ENCODE peak calls at places on chromosomes 2 and 18, in ten cellular contexts. W, H, R, F, M, Q, N, A, E and O are unnamed samples.

GRCh38 chr2:181395871-181396574 is 61.2 kb upstream of the ITGA4 start:
- DNase-seq in E (no peak), F (no peak), R (no peak), M (no peak), Q (no peak), A (no peak), W (no peak), N (no peak), H (no peak), O (no peak)

GRCh38 chr2:138994502-138994901 is 214.3 kb upstream of the NXPH2 start:
- DNase-seq in W (no peak), N (no peak), Q (no peak), F (no peak), R (no peak), A (no peak), E (no peak), H (no peak), M (no peak), O (no peak)

GRCh38 chr2:216601632-216602409 is 31.4 kb upstream of the IGFBP2 start:
- DNase-seq in N (no peak), E (no peak), A (no peak), F (no peak), W (no peak), R (no peak), M (no peak), H (no peak), Q (no peak), O (no peak)

GRCh38 chr2:241270531-241270930 is 44.9 kb downstream of the HDLBP start:
- DNase-seq in A (no peak), N (peak; percentile 51), F (no peak), W (no peak), M (no peak), H (no peak), R (no peak), Q (no peak), E (no peak), O (no peak)

GRCh38 chr2:48292429-48292828 is 237.5 kb upstream of the STON1 start:
- DNase-seq in H (no peak), N (no peak), A (no peak), R (no peak), M (no peak), E (no peak), Q (no peak), F (no peak), W (no peak), O (no peak)

GRCh38 chr2:191103793-191104192 is 47.0 kb downstream of the STAT4 start:
- DNase-seq in M (no peak), F (no peak), E (no peak), Q (no peak), A (no peak), W (no peak), N (no peak), R (no peak), H (no peak), O (no peak)

GRCh38 chr2:42052702-42053481 is 5.1 kb downstream of the PKDCC start:
- DNase-seq in E (no peak), H (peak; percentile 84), R (no peak), Q (no peak), F (peak; percentile 67), W (no peak), A (peak; percentile 45), N (no peak), M (no peak), O (no peak)

GRCh38 chr18:72091369-72091768 is 452.8 kb downstream of the CBLN2 start:
- DNase-seq in W (no peak), A (no peak), F (no peak), E (no peak), H (no peak), Q (no peak), N (no peak), R (no peak), M (no peak), O (no peak)

GRCh38 chr18:74965682-74966081 is 243.3 kb downstream of the PTGR3 start:
- DNase-seq in A (no peak), N (no peak), H (no peak), W (no peak), R (no peak), F (no peak), M (no peak), Q (no peak), E (no peak), O (no peak)

GRCh38 chr18:74963820-74964446 is 245.0 kb downstream of the PTGR3 start:
- DNase-seq in Q (peak; percentile 21), M (peak; percentile 43), N (no peak), W (no peak), A (peak; percentile 55), R (no peak), E (peak; percentile 18), F (peak; percentile 56), H (peak; percentile 65), O (no peak)
- TF ChIP-seq CTCF in Q (no peak), M (peak; percentile 60), N (peak; percentile 60), W (peak; percentile 49), A (peak; percentile 69), R (peak; percentile 14), E (peak; percentile 40), F (peak; percentile 51), H (peak; percentile 52), O (no peak)

GRCh38 chr2:172454404-172455120 is 27.2 kb downstream of the ITGA6 start:
- DNase-seq in F (no peak), W (no peak), A (no peak), N (no peak), E (no peak), M (no peak), R (no peak), Q (no peak), H (no peak), O (no peak)

GRCh38 chr2:172457606-172458005 is 30.2 kb downstream of the ITGA6 start:
- DNase-seq in H (no peak), E (no peak), F (peak; percentile 47), Q (no peak), R (no peak), A (no peak), W (no peak), N (no peak), M (no peak), O (no peak)

GRCh38 chr2:172458561-172459124 is 31.3 kb downstream of the ITGA6 start:
- DNase-seq in F (no peak), Q (no peak), M (no peak), E (no peak), R (no peak), W (no peak), H (no peak), N (no peak), A (no peak), O (no peak)

GRCh38 chr2:172455121-172455515 is 27.7 kb downstream of the ITGA6 start:
- DNase-seq in Q (no peak), R (no peak), M (peak; percentile 22), N (no peak), F (no peak), A (no peak), E (no peak), W (no peak), H (no peak), O (no peak)

DNA sequence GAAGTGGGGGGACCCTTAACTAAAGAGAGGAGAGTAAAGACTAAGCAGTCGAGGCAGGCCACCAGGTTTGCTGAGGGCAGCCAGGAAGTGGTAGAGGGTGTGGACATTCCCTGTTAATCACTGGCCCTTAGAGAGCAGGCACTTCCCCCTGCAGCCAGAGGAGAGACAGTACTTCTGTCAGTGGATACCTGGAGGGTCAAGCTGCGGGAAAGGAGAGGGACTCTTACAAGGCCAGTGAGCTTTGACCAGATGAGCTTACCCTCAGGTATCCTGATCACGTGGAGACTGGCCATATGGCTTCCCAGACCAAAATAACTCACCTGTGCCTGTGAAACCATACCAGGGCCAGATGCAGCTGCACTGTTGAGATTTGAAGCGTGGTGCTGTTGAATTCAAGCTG is 28.6 kb downstream of the ITGA6 start:
- DNase-seq in R (no peak), F (no peak), N (no peak), M (peak; percentile 58), E (no peak), A (no peak), Q (no peak), H (no peak), W (no peak), O (no peak)
- TF ChIP-seq CTCF in R (no peak), F (no peak), N (no peak), M (no peak), E (no peak), A (no peak), Q (no peak), H (no peak), W (no peak), O (no peak)

GRCh38 chr2:121074322-121074932 is 210.6 kb downstream of the TFCP2L1 start:
- DNase-seq in N (no peak), Q (peak; percentile 22), F (no peak), E (no peak), A (no peak), W (no peak), H (no peak), R (no peak), M (no peak), O (no peak)

GRCh38 chr2:121075641-121076500 is 209.1 kb downstream of the TFCP2L1 start:
- DNase-seq in R (no peak), N (no peak), H (peak; percentile 23), E (no peak), W (no peak), F (no peak), A (no peak), M (no peak), Q (peak; percentile 58), O (no peak)

GRCh38 chr2:121073320-121074210 is 211.4 kb downstream of the TFCP2L1 start:
- DNase-seq in R (no peak), W (no peak), Q (no peak), N (no peak), A (no peak), H (no peak), F (no peak), M (no peak), E (no peak), O (no peak)

GRCh38 chr2:121076501-121076820 is 208.5 kb downstream of the TFCP2L1 start:
- DNase-seq in N (no peak), F (no peak), M (no peak), R (no peak), H (no peak), Q (no peak), W (no peak), E (no peak), A (no peak), O (no peak)

DNA sequence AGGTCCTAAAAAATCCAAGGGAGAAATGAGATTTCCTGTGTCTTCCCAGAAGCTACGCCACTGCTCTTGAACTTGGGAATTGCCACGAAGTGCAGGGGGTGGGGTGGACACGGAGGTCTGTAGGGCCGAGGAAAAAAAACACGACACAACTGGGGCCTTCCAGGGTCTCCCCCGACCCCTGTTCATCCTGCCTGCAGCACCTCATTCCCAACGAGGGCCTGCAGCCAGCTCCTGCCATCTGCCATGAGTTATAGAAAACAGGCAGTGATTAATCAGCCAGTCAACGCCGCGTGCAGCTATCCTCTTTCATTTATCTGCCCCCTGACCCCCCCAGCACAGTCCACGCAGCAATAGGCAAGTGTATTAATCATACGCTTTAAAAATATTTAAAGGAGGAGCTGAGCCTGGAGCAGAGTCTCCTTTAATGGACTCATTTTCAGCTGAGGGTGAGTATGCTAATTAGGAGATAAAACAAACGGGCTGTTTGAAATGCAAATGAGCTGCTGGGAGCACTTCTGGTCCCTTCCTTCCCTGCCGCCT is 209.9 kb downstream of the TFCP2L1 start:
- DNase-seq in A (peak; percentile 98), N (no peak), Q (peak; percentile 65), R (peak; percentile 45), W (peak; percentile 30), H (peak; percentile 89), M (peak; percentile 54), E (peak; percentile 60), F (peak; percentile 93), O (no peak)
- TF ChIP-seq CTCF in A (no peak), N (no peak), Q (no peak), R (no peak), W (no peak), H (no peak), M (no peak), E (no peak), F (no peak), O (no peak)

GRCh38 chr2:142290931-142291330 is 160.1 kb upstream of the LRP1B start:
- DNase-seq in A (peak; percentile 41), E (no peak), F (no peak), Q (no peak), N (no peak), R (no peak), H (no peak), W (no peak), M (no peak), O (no peak)

GRCh38 chr2:142285480-142285879 is 154.7 kb upstream of the LRP1B start:
- DNase-seq in F (no peak), R (no peak), A (no peak), W (no peak), E (no peak), M (no peak), H (no peak), N (no peak), Q (no peak), O (no peak)

GRCh38 chr2:142291964-142292363 is 161.1 kb upstream of the LRP1B start:
- DNase-seq in A (peak; percentile 22), N (no peak), W (no peak), Q (no peak), E (no peak), F (no peak), R (no peak), H (no peak), M (no peak), O (no peak)

GRCh38 chr2:142280846-142281245 is 150.0 kb upstream of the LRP1B start:
- DNase-seq in W (no peak), R (no peak), F (no peak), A (no peak), M (no peak), E (no peak), Q (peak; percentile 34), N (no peak), H (no peak), O (no peak)

GRCh38 chr2:142286618-142287017 is 155.8 kb upstream of the LRP1B start:
- DNase-seq in H (no peak), A (no peak), W (peak; percentile 5), M (no peak), Q (peak; percentile 48), F (no peak), N (no peak), R (no peak), E (peak; percentile 18), O (no peak)
- TF ChIP-seq CTCF in H (no peak), A (peak; percentile 49), W (peak; percentile 60), M (peak; percentile 31), Q (peak; percentile 74), F (peak; percentile 16), N (peak; percentile 34), R (no peak), E (peak; percentile 54), O (no peak)